ENCODE peak calls at places on chromosomes 16 and 17, in seven cellular contexts. One of them, this sample, is unnamed.

GRCh38 chr16:50201784-50202183 is 48.7 kb downstream of the TENT4B start:
- DNase-seq in H54: no peak
- DNase-seq in HFFc6: no peak
- DNase-seq in fibroblast of villous mesenchyme: peak; percentile 46
- DNase-seq in A549: no peak
- DNase-seq in EL: no peak
- DNase-seq in naive B cell: no peak
- DNase-seq in this sample: no peak

GRCh38 chr17:64130559-64131001 is 636 bp upstream of the ERN1 start:
- DNase-seq in H54: no peak
- DNase-seq in HFFc6: peak; percentile 87
- DNase-seq in fibroblast of villous mesenchyme: peak; percentile 70
- DNase-seq in A549: no peak
- DNase-seq in EL: peak; percentile 90
- DNase-seq in naive B cell: no peak
- DNase-seq in this sample: no peak

GRCh38 chr17:61415374-61416210 is 15.9 kb downstream of the TBX2 start:
- DNase-seq in H54: peak; percentile 31
- DNase-seq in HFFc6: no peak
- DNase-seq in fibroblast of villous mesenchyme: peak; percentile 53
- DNase-seq in A549: no peak
- DNase-seq in EL: peak; percentile 52
- DNase-seq in naive B cell: no peak
- DNase-seq in this sample: no peak

GRCh38 chr17:7839890-7840260 is 5.9 kb downstream of the KDM6B start:
- DNase-seq in H54: no peak
- DNase-seq in HFFc6: peak; percentile 30
- DNase-seq in fibroblast of villous mesenchyme: peak; percentile 23
- DNase-seq in A549: peak; percentile 59
- DNase-seq in EL: peak; percentile 37
- DNase-seq in naive B cell: no peak
- DNase-seq in this sample: no peak

GRCh38 chr17:79081571-79082276 is 7.1 kb downstream of the ENGASE start:
- DNase-seq in H54: no peak
- DNase-seq in HFFc6: no peak
- DNase-seq in fibroblast of villous mesenchyme: no peak
- DNase-seq in A549: no peak
- DNase-seq in EL: no peak
- DNase-seq in naive B cell: no peak
- DNase-seq in this sample: no peak

GRCh38 chr17:80596760-80597608 is 52.3 kb downstream of the RPTOR start:
- DNase-seq in H54: peak; percentile 63
- DNase-seq in HFFc6: no peak
- DNase-seq in fibroblast of villous mesenchyme: no peak
- DNase-seq in A549: no peak
- DNase-seq in EL: peak; percentile 36
- DNase-seq in naive B cell: no peak
- DNase-seq in this sample: no peak

GRCh38 chr16:23227529-23227928 is 45.0 kb downstream of the SCNN1G start:
- DNase-seq in H54: peak; percentile 7
- DNase-seq in HFFc6: no peak
- DNase-seq in fibroblast of villous mesenchyme: no peak
- DNase-seq in A549: no peak
- DNase-seq in EL: no peak
- DNase-seq in naive B cell: no peak
- DNase-seq in this sample: no peak

GRCh38 chr16:49967012-49967559 is 57.9 kb upstream of the CNEP1R1 start:
- DNase-seq in H54: no peak
- DNase-seq in HFFc6: no peak
- DNase-seq in fibroblast of villous mesenchyme: no peak
- DNase-seq in A549: no peak
- DNase-seq in EL: no peak
- DNase-seq in naive B cell: no peak
- DNase-seq in this sample: no peak

GRCh38 chr17:79912552-79913330 is 73.5 kb upstream of the CBX4 start:
- DNase-seq in H54: no peak
- DNase-seq in HFFc6: no peak
- DNase-seq in fibroblast of villous mesenchyme: no peak
- DNase-seq in A549: no peak
- DNase-seq in EL: no peak
- DNase-seq in naive B cell: no peak
- DNase-seq in this sample: no peak

GRCh38 chr16:78005881-78006280 is 16.5 kb upstream of the CLEC3A start:
- DNase-seq in H54: no peak
- DNase-seq in HFFc6: no peak
- DNase-seq in fibroblast of villous mesenchyme: no peak
- DNase-seq in A549: peak; percentile 7
- DNase-seq in EL: peak; percentile 1
- DNase-seq in naive B cell: no peak
- DNase-seq in this sample: peak; percentile 22

GRCh38 chr17:8707232-8707590 is 37.4 kb downstream of the CCDC42 start:
- DNase-seq in H54: no peak
- DNase-seq in HFFc6: no peak
- DNase-seq in fibroblast of villous mesenchyme: no peak
- DNase-seq in A549: no peak
- DNase-seq in EL: no peak
- DNase-seq in naive B cell: no peak
- DNase-seq in this sample: no peak

GRCh38 chr16:89863741-89864391 is 9.5 kb upstream of the TCF25 start:
- DNase-seq in H54: no peak
- DNase-seq in HFFc6: no peak
- DNase-seq in fibroblast of villous mesenchyme: peak; percentile 24
- DNase-seq in A549: no peak
- DNase-seq in EL: peak; percentile 13
- DNase-seq in naive B cell: peak; percentile 52
- DNase-seq in this sample: no peak

GRCh38 chr17:2253768-2254406 is 49.7 kb downstream of the SMG6 start:
- DNase-seq in H54: no peak
- DNase-seq in HFFc6: no peak
- DNase-seq in fibroblast of villous mesenchyme: no peak
- DNase-seq in A549: no peak
- DNase-seq in EL: no peak
- DNase-seq in naive B cell: no peak
- DNase-seq in this sample: no peak

GRCh38 chr17:3796110-3796821 is 4.7 kb downstream of the ITGAE start:
- DNase-seq in H54: no peak
- DNase-seq in HFFc6: no peak
- DNase-seq in fibroblast of villous mesenchyme: no peak
- DNase-seq in A549: no peak
- DNase-seq in EL: no peak
- DNase-seq in naive B cell: no peak
- DNase-seq in this sample: no peak

GRCh38 chr17:45338023-45338781 is 21.4 kb upstream of the MAP3K14 start:
- DNase-seq in H54: no peak
- DNase-seq in HFFc6: no peak
- DNase-seq in fibroblast of villous mesenchyme: no peak
- DNase-seq in A549: no peak
- DNase-seq in EL: no peak
- DNase-seq in naive B cell: no peak
- DNase-seq in this sample: no peak

GRCh38 chr16:87631067-87631466 is 28.8 kb downstream of the JPH3 start:
- DNase-seq in H54: no peak
- DNase-seq in HFFc6: no peak
- DNase-seq in fibroblast of villous mesenchyme: no peak
- DNase-seq in A549: no peak
- DNase-seq in EL: no peak
- DNase-seq in naive B cell: no peak
- DNase-seq in this sample: no peak

GRCh38 chr17:33779399-33779697 is 475.7 kb upstream of the CCL2 start:
- DNase-seq in H54: no peak
- DNase-seq in HFFc6: no peak
- DNase-seq in fibroblast of villous mesenchyme: no peak
- DNase-seq in A549: no peak
- DNase-seq in EL: no peak
- DNase-seq in naive B cell: no peak
- DNase-seq in this sample: no peak

GRCh38 chr16:48445782-48446533 is 60.7 kb upstream of the SIAH1 start:
- DNase-seq in H54: no peak
- DNase-seq in HFFc6: no peak
- DNase-seq in fibroblast of villous mesenchyme: no peak
- DNase-seq in A549: no peak
- DNase-seq in EL: no peak
- DNase-seq in naive B cell: no peak
- DNase-seq in this sample: no peak

GRCh38 chr17:66533572-66533971 is 231.2 kb downstream of the PRKCA start:
- DNase-seq in H54: no peak
- DNase-seq in HFFc6: no peak
- DNase-seq in fibroblast of villous mesenchyme: peak; percentile 87
- DNase-seq in A549: no peak
- DNase-seq in EL: no peak
- DNase-seq in naive B cell: no peak
- DNase-seq in this sample: no peak

GRCh38 chr17:64565563-64565962 is 58.8 kb downstream of the CEP95 start:
- DNase-seq in H54: no peak
- DNase-seq in HFFc6: peak; percentile 24
- DNase-seq in fibroblast of villous mesenchyme: no peak
- DNase-seq in A549: no peak
- DNase-seq in EL: no peak
- DNase-seq in naive B cell: no peak
- DNase-seq in this sample: no peak

GRCh38 chr17:15265131-15265530 is at the start of gene PMP22:
- DNase-seq in H54: no peak
- DNase-seq in HFFc6: no peak
- DNase-seq in fibroblast of villous mesenchyme: no peak
- DNase-seq in A549: no peak
- DNase-seq in EL: no peak
- DNase-seq in naive B cell: no peak
- DNase-seq in this sample: no peak

GRCh38 chr17:47267354-47267828 is 13.8 kb downstream of the ITGB3 start:
- DNase-seq in H54: peak; percentile 71
- DNase-seq in HFFc6: peak; percentile 90
- DNase-seq in fibroblast of villous mesenchyme: peak; percentile 69
- DNase-seq in A549: no peak
- DNase-seq in EL: peak; percentile 94
- DNase-seq in naive B cell: no peak
- DNase-seq in this sample: no peak

GRCh38 chr17:80995131-80995530 is 3.5 kb downstream of the CHMP6 start:
- DNase-seq in H54: no peak
- DNase-seq in HFFc6: no peak
- DNase-seq in fibroblast of villous mesenchyme: no peak
- DNase-seq in A549: no peak
- DNase-seq in EL: no peak
- DNase-seq in naive B cell: no peak
- DNase-seq in this sample: no peak

GRCh38 chr16:87945351-87946042 is 5.7 kb upstream of the BANP start:
- DNase-seq in H54: no peak
- DNase-seq in HFFc6: no peak
- DNase-seq in fibroblast of villous mesenchyme: peak; percentile 92
- DNase-seq in A549: no peak
- DNase-seq in EL: peak; percentile 69
- DNase-seq in naive B cell: peak; percentile 52
- DNase-seq in this sample: no peak

GRCh38 chr16:27518226-27518625 is 31.5 kb downstream of the GTF3C1 start:
- DNase-seq in H54: no peak
- DNase-seq in HFFc6: no peak
- DNase-seq in fibroblast of villous mesenchyme: no peak
- DNase-seq in A549: no peak
- DNase-seq in EL: no peak
- DNase-seq in naive B cell: no peak
- DNase-seq in this sample: no peak

GRCh38 chr17:6710317-6710716 is 2.9 kb downstream of the SLC13A5 start:
- DNase-seq in H54: no peak
- DNase-seq in HFFc6: no peak
- DNase-seq in fibroblast of villous mesenchyme: no peak
- DNase-seq in A549: no peak
- DNase-seq in EL: no peak
- DNase-seq in naive B cell: no peak
- DNase-seq in this sample: no peak

GRCh38 chr17:32588982-32589381 is 102.2 kb downstream of the CDK5R1 start:
- DNase-seq in H54: no peak
- DNase-seq in HFFc6: no peak
- DNase-seq in fibroblast of villous mesenchyme: no peak
- DNase-seq in A549: peak; percentile 44
- DNase-seq in EL: no peak
- DNase-seq in naive B cell: no peak
- DNase-seq in this sample: peak; percentile 45

GRCh38 chr16:17224859-17225258 is 245.9 kb downstream of the XYLT1 start:
- DNase-seq in H54: no peak
- DNase-seq in HFFc6: peak; percentile 57
- DNase-seq in fibroblast of villous mesenchyme: peak; percentile 88
- DNase-seq in A549: no peak
- DNase-seq in EL: peak; percentile 55
- DNase-seq in naive B cell: peak; percentile 8
- DNase-seq in this sample: no peak

GRCh38 chr17:43024407-43025289 is at the start of gene RND2:
- DNase-seq in H54: peak; percentile 100
- DNase-seq in HFFc6: peak; percentile 95
- DNase-seq in fibroblast of villous mesenchyme: peak; percentile 96
- DNase-seq in A549: peak; percentile 99
- DNase-seq in EL: peak; percentile 97
- DNase-seq in naive B cell: peak; percentile 85
- DNase-seq in this sample: peak; percentile 99

GRCh38 chr16:1158456-1159324 is 5.8 kb downstream of the CACNA1H start:
- DNase-seq in H54: no peak
- DNase-seq in HFFc6: no peak
- DNase-seq in fibroblast of villous mesenchyme: peak; percentile 38
- DNase-seq in A549: no peak
- DNase-seq in EL: peak; percentile 28
- DNase-seq in naive B cell: no peak
- DNase-seq in this sample: no peak

GRCh38 chr16:2808181-2808580 is 8.9 kb upstream of the PRSS21 start:
- DNase-seq in H54: no peak
- DNase-seq in HFFc6: no peak
- DNase-seq in fibroblast of villous mesenchyme: no peak
- DNase-seq in A549: no peak
- DNase-seq in EL: no peak
- DNase-seq in naive B cell: no peak
- DNase-seq in this sample: no peak

GRCh38 chr17:74192950-74193781 is 10.3 kb upstream of the RPL38 start:
- DNase-seq in H54: no peak
- DNase-seq in HFFc6: no peak
- DNase-seq in fibroblast of villous mesenchyme: peak; percentile 59
- DNase-seq in A549: no peak
- DNase-seq in EL: no peak
- DNase-seq in naive B cell: no peak
- DNase-seq in this sample: no peak

GRCh38 chr16:89764711-89765201 is 43.4 kb downstream of the ZNF276 start:
- DNase-seq in H54: no peak
- DNase-seq in HFFc6: no peak
- DNase-seq in fibroblast of villous mesenchyme: peak; percentile 82
- DNase-seq in A549: no peak
- DNase-seq in EL: no peak
- DNase-seq in naive B cell: peak; percentile 72
- DNase-seq in this sample: peak; percentile 49

GRCh38 chr17:74815671-74816370 is 39.7 kb upstream of the NAT9 start:
- DNase-seq in H54: no peak
- DNase-seq in HFFc6: no peak
- DNase-seq in fibroblast of villous mesenchyme: no peak
- DNase-seq in A549: no peak
- DNase-seq in EL: no peak
- DNase-seq in naive B cell: no peak
- DNase-seq in this sample: peak; percentile 71

GRCh38 chr17:31696184-31696602 is 162.9 kb downstream of the COPRS start:
- DNase-seq in H54: no peak
- DNase-seq in HFFc6: peak; percentile 98
- DNase-seq in fibroblast of villous mesenchyme: peak; percentile 90
- DNase-seq in A549: no peak
- DNase-seq in EL: peak; percentile 98
- DNase-seq in naive B cell: no peak
- DNase-seq in this sample: peak; percentile 48

GRCh38 chr17:18039535-18040286 is 503 bp downstream of the GID4 start:
- DNase-seq in H54: peak; percentile 64
- DNase-seq in HFFc6: no peak
- DNase-seq in fibroblast of villous mesenchyme: peak; percentile 11
- DNase-seq in A549: peak; percentile 36
- DNase-seq in EL: peak; percentile 40
- DNase-seq in naive B cell: no peak
- DNase-seq in this sample: no peak

GRCh38 chr16:48194828-48195566 is 39.2 kb upstream of the ABCC12 start:
- DNase-seq in H54: no peak
- DNase-seq in HFFc6: no peak
- DNase-seq in fibroblast of villous mesenchyme: peak; percentile 27
- DNase-seq in A549: no peak
- DNase-seq in EL: peak; percentile 32
- DNase-seq in naive B cell: no peak
- DNase-seq in this sample: peak; percentile 23

GRCh38 chr16:86064431-86065250 is 165.7 kb downstream of the IRF8 start:
- DNase-seq in H54: no peak
- DNase-seq in HFFc6: no peak
- DNase-seq in fibroblast of villous mesenchyme: no peak
- DNase-seq in A549: no peak
- DNase-seq in EL: no peak
- DNase-seq in naive B cell: no peak
- DNase-seq in this sample: no peak